ENCODE peak calls at places on chromosomes 11 and 22, in four cellular contexts. Y is endothelial cell, J is NCI-H1105 treated with DMSO at 0.1 percent for 48 hours, E is ELR. G is an unnamed sample.

GRCh38 chr11:91664521-91664920 is 560.1 kb upstream of the FAT3 start:
- DNase-seq in J (peak; percentile 49), Y (no peak), E (no peak), G (no peak)

GRCh38 chr11:106466441-106467190 is 389.2 kb downstream of the AASDHPPT start:
- DNase-seq in J (no peak), E (peak; percentile 79), Y (no peak), G (peak; percentile 61)

GRCh38 chr11:130513132-130513531 is 64.7 kb downstream of the ADAMTS15 start:
- DNase-seq in E (no peak), Y (no peak), J (peak; percentile 44), G (no peak)

GRCh38 chr11:2102132-2102882 is 36.9 kb downstream of the IGF2 start:
- DNase-seq in J (no peak), E (no peak), Y (no peak), G (no peak)

GRCh38 chr11:68813778-68814177 is 27.9 kb downstream of the CPT1A start:
- DNase-seq in E (no peak), J (no peak), Y (no peak), G (no peak)

GRCh38 chr11:74611369-74611861 is 19.0 kb downstream of the POLD3 start:
- DNase-seq in Y (no peak), E (peak; percentile 64), J (peak; percentile 51), G (peak; percentile 75)

GRCh38 chr22:18023509-18024275 is 669 bp downstream of the MICAL3 start:
- DNase-seq in J (peak; percentile 79), Y (peak; percentile 48), E (peak; percentile 88), G (peak; percentile 83)

GRCh38 chr11:34214961-34215805 is 109.8 kb downstream of the NAT10 start:
- DNase-seq in E (peak; percentile 92), Y (no peak), J (no peak), G (no peak)

GRCh38 chr11:34732831-34733230 is 111.9 kb downstream of the EHF start:
- DNase-seq in J (peak; percentile 48), Y (no peak), E (no peak), G (no peak)

GRCh38 chr11:15434529-15434928 is 319.8 kb downstream of the INSC start:
- DNase-seq in Y (no peak), E (no peak), J (no peak), G (no peak)

GRCh38 chr11:20087118-20087521 is 73.2 kb downstream of the DBX1 start:
- DNase-seq in Y (no peak), J (no peak), E (no peak), G (peak; percentile 41)

GRCh38 chr11:79404325-79404724 is 36.5 kb downstream of the TENM4 start:
- DNase-seq in Y (no peak), E (no peak), J (no peak), G (peak; percentile 18)

GRCh38 chr11:116787436-116787785 is 412 bp downstream of the ZPR1 start:
- DNase-seq in E (peak; percentile 40), J (no peak), Y (no peak), G (no peak)

GRCh38 chr11:76209671-76209955 is 3.3 kb upstream of the WNT11 start:
- DNase-seq in E (no peak), Y (no peak), J (peak; percentile 17), G (no peak)

GRCh38 chr11:78921517-78921916 is 346.9 kb upstream of the NARS2 start:
- DNase-seq in J (no peak), E (no peak), Y (no peak), G (no peak)

GRCh38 chr11:75639752-75640151 is 29.1 kb downstream of the MAP6 start:
- DNase-seq in J (peak; percentile 99), Y (no peak), E (no peak), G (peak; percentile 22)

GRCh38 chr11:125514336-125515101 is 18.5 kb upstream of the FEZ1 start:
- DNase-seq in E (peak; percentile 46), Y (no peak), J (no peak), G (no peak)

GRCh38 chr11:8288166-8288772 is 24.6 kb upstream of the LMO1 start:
- DNase-seq in J (no peak), E (no peak), Y (no peak), G (no peak)

GRCh38 chr11:10587995-10588394 is 19.5 kb upstream of the LYVE1 start:
- DNase-seq in J (no peak), Y (no peak), E (no peak), G (no peak)

GRCh38 chr11:57223601-57224000 is 13.4 kb downstream of the APLNR start:
- DNase-seq in Y (no peak), E (peak; percentile 10), J (no peak), G (no peak)

GRCh38 chr22:33654173-33654890 is 265.9 kb downstream of the LARGE1 start:
- DNase-seq in J (no peak), Y (peak; percentile 16), E (no peak), G (no peak)

GRCh38 chr22:42321908-42322561 is 51.6 kb upstream of the TCF20 start:
- DNase-seq in J (peak; percentile 36), E (no peak), Y (no peak), G (no peak)

GRCh38 chr22:28759861-28760560 is 12.5 kb upstream of the CCDC117 start:
- DNase-seq in J (peak; percentile 41), E (no peak), Y (no peak), G (no peak)

GRCh38 chr11:6377902-6378694 is 12.2 kb upstream of the SMPD1 start:
- DNase-seq in J (no peak), E (peak; percentile 29), Y (no peak), G (no peak)

GRCh38 chr11:75557649-75558494 is 4.2 kb upstream of the SERPINH1 start:
- DNase-seq in Y (no peak), E (peak; percentile 84), J (no peak), G (peak; percentile 97)

GRCh38 chr11:126039485-126040271 is 23.0 kb downstream of the CDON start:
- DNase-seq in E (peak; percentile 13), Y (no peak), J (no peak), G (no peak)

GRCh38 chr11:94553938-94554337 is 10.2 kb downstream of the FUT4 start:
- DNase-seq in E (peak; percentile 77), J (peak; percentile 50), Y (no peak), G (no peak)

GRCh38 chr11:99199336-99199735 is 178.6 kb downstream of the CNTN5 start:
- DNase-seq in Y (no peak), J (no peak), E (no peak), G (no peak)

G was measured in fibroblast of gingiva.